ENCODE peak calls at places on chromosomes 13 and 19, in ten cellular contexts. B is IMR-90; E is left ventricle myocardium inferior; H is mammary epithelial cell; L is heart right ventricle; M is CD8-positive, alpha-beta memory T cell; D is suprapubic skin; T is ovary; W is AG04450; P is Peyer's patch. X is an unnamed sample.

GRCh38 chr19:34990578-34991192 is 9.4 kb upstream of the GRAMD1A start:
- DNase-seq in T (no peak), M (no peak), H (no peak), E (no peak), P (no peak), L (no peak), B (no peak), D (no peak), W (no peak), X (no peak)

GRCh38 chr13:90928109-90928508 is 419.4 kb upstream of the MIR17HG start:
- DNase-seq in E (no peak), H (no peak), M (no peak), L (no peak), D (no peak), B (no peak), T (no peak), W (no peak), P (no peak), X (no peak)

GRCh38 chr19:50275577-50276368 is 53.4 kb downstream of the KCNC3 start:
- DNase-seq in H (no peak), P (no peak), B (no peak), E (no peak), W (no peak), M (peak; percentile 33), L (no peak), D (no peak), T (no peak), X (no peak)

GRCh38 chr19:40519352-40520322 is 52.8 kb downstream of the SPTBN4 start:
- DNase-seq in E (no peak), H (peak; percentile 30), B (peak; percentile 40), D (no peak), T (no peak), W (no peak), M (no peak), P (no peak), L (no peak), X (peak; percentile 10)

GRCh38 chr13:51935326-51936171 is 73.8 kb downstream of the CCDC70 start:
- DNase-seq in E (no peak), H (peak; percentile 19), P (no peak), M (no peak), W (no peak), T (no peak), B (no peak), L (no peak), D (peak; percentile 64), X (no peak)

GRCh38 chr19:38209671-38210457 is 14.2 kb downstream of the DPF1 start:
- DNase-seq in P (peak; percentile 57), E (peak; percentile 88), H (no peak), B (peak; percentile 37), L (peak; percentile 75), D (peak; percentile 85), W (no peak), M (no peak), T (peak; percentile 84), X (no peak)

GRCh38 chr13:77328819-77329132 is 1.9 kb upstream of the MYCBP2 start:
- DNase-seq in W (no peak), B (no peak), E (no peak), H (no peak), T (no peak), M (no peak), P (no peak), L (no peak), D (no peak), X (no peak)

GRCh38 chr19:17581211-17581874 is 25.9 kb downstream of the COLGALT1 start:
- DNase-seq in H (no peak), W (no peak), P (no peak), T (no peak), E (no peak), L (no peak), B (no peak), D (no peak), M (no peak), X (no peak)

GRCh38 chr19:29858000-29858596 is 46.3 kb downstream of the CCNE1 start:
- DNase-seq in W (no peak), T (no peak), P (peak; percentile 52), D (no peak), E (no peak), H (no peak), L (no peak), B (no peak), M (no peak), X (no peak)

GRCh38 chr19:409006-409514 is at the start of gene C2CD4C:
- DNase-seq in E (no peak), P (peak; percentile 45), T (peak; percentile 16), M (peak; percentile 44), W (no peak), D (peak; percentile 49), H (no peak), L (no peak), B (no peak), X (no peak)

GRCh38 chr13:30998548-30999140 is 66.2 kb downstream of the TEX26 start:
- DNase-seq in P (no peak), M (no peak), D (no peak), T (no peak), B (peak; percentile 73), W (peak; percentile 38), L (no peak), E (no peak), H (peak; percentile 21), X (peak; percentile 46)

GRCh38 chr19:13164370-13165090 is 14.3 kb downstream of the IER2 start:
- DNase-seq in W (no peak), D (no peak), T (peak; percentile 54), H (peak; percentile 75), B (peak; percentile 61), M (peak; percentile 64), E (peak; percentile 77), P (peak; percentile 70), L (peak; percentile 89), X (no peak)

GRCh38 chr13:42836930-42837329 is 55.5 kb downstream of the FAM216B start:
- DNase-seq in D (no peak), E (no peak), T (no peak), L (peak; percentile 9), P (no peak), M (no peak), B (peak; percentile 51), H (no peak), W (no peak), X (peak; percentile 68)

GRCh38 chr19:46426506-46427162 is 2.1 kb downstream of the PNMA8C start:
- DNase-seq in L (peak; percentile 59), B (peak; percentile 68), P (no peak), T (peak; percentile 85), E (peak; percentile 82), W (peak; percentile 61), H (no peak), M (peak; percentile 53), D (no peak), X (peak; percentile 56)

GRCh38 chr13:95643814-95644598 is 500 bp downstream of the DZIP1 start:
- DNase-seq in D (no peak), T (peak; percentile 42), E (peak; percentile 18), L (no peak), P (no peak), H (peak; percentile 62), W (no peak), M (no peak), B (peak; percentile 35), X (peak; percentile 37)

GRCh38 chr13:75486146-75486545 is 4.2 kb upstream of the TBC1D4 start:
- DNase-seq in W (no peak), E (no peak), M (no peak), T (no peak), L (no peak), P (no peak), D (no peak), H (no peak), B (no peak), X (no peak)

GRCh38 chr19:45049073-45049736 is 10.4 kb downstream of the CLASRP start:
- DNase-seq in M (no peak), T (no peak), E (peak; percentile 35), B (no peak), H (peak; percentile 83), P (no peak), D (no peak), L (peak; percentile 33), W (no peak), X (no peak)

GRCh38 chr19:49059056-49059455 is 1.5 kb upstream of the CGB7 start:
- DNase-seq in H (no peak), T (no peak), L (no peak), W (no peak), E (no peak), M (no peak), D (no peak), B (no peak), P (no peak), X (no peak)
- H3K27me3 ChIP-seq in H (no peaks in the 10 kb centered on the region), T (no peaks in the 10 kb centered on the region), L (peaks cover 39% of the 10 kb centered on the region), W (peaks cover 5% of the 10 kb centered on the region), E (peaks cover 65% of the 10 kb centered on the region), M (peaks cover 22% of the 10 kb centered on the region), D (peaks cover 35% of the 10 kb centered on the region), B (peaks cover 11% of the 10 kb centered on the region), P (no peaks in the 10 kb centered on the region), X (no peaks in the 10 kb centered on the region)

GRCh38 chr19:3840804-3841203 is 28.0 kb downstream of the ZFR2 start:
- DNase-seq in M (no peak), T (no peak), H (no peak), E (no peak), D (no peak), L (no peak), W (no peak), B (no peak), P (no peak), X (no peak)
- H3K27ac ChIP-seq in M (no peak overlapping the region), T (no peak overlapping the region), H (no peak overlapping the region), E (no peak overlapping the region), D (no peak overlapping the region), L (no peak overlapping the region), W (no peak overlapping the region), B (no peak overlapping the region), P (no peak overlapping the region), X (no peak overlapping the region)

GRCh38 chr13:24984134-24984533 is 111.8 kb upstream of the PABPC3 start:
- DNase-seq in M (no peak), E (no peak), P (no peak), H (no peak), L (no peak), W (no peak), D (no peak), B (no peak), T (no peak), X (no peak)
- H3K27me3 ChIP-seq in M (peaks cover 4% of the 10 kb centered on the region), E (peaks cover 67% of the 10 kb centered on the region), P (no peaks in the 10 kb centered on the region), H (peaks cover 15% of the 10 kb centered on the region), L (peaks cover 44% of the 10 kb centered on the region), W (peaks cover 9% of the 10 kb centered on the region), D (peaks cover 35% of the 10 kb centered on the region), B (peaks cover 11% of the 10 kb centered on the region), T (no peaks in the 10 kb centered on the region), X (no peaks in the 10 kb centered on the region)

GRCh38 chr13:98487522-98487921 is 89.4 kb downstream of the STK24 start:
- DNase-seq in M (no peak), B (no peak), P (no peak), H (no peak), D (no peak), W (no peak), L (no peak), E (no peak), T (no peak), X (no peak)

GRCh38 chr13:98487016-98487415 is 89.9 kb downstream of the STK24 start:
- DNase-seq in M (no peak), H (no peak), T (no peak), E (no peak), P (no peak), B (peak; percentile 53), L (no peak), W (no peak), D (no peak), X (no peak)

GRCh38 chr13:98484289-98485219 is 92.4 kb downstream of the STK24 start:
- DNase-seq in E (peak; percentile 51), H (peak; percentile 99), L (peak; percentile 72), M (peak; percentile 79), P (peak; percentile 92), W (no peak), D (peak; percentile 90), B (peak; percentile 95), T (peak; percentile 64), X (peak; percentile 98)

GRCh38 chr13:98485561-98485960 is 91.3 kb downstream of the STK24 start:
- DNase-seq in P (no peak), B (no peak), L (no peak), H (no peak), D (no peak), M (no peak), E (no peak), W (no peak), T (no peak), X (no peak)

GRCh38 chr13:98486412-98486811 is 90.5 kb downstream of the STK24 start:
- DNase-seq in D (no peak), T (no peak), L (no peak), W (no peak), H (no peak), E (no peak), B (no peak), P (no peak), M (no peak), X (no peak)
- H3K27ac ChIP-seq in D (peak overlapping the region; percentile 88), T (no peak overlapping the region), L (no peak overlapping the region), W (no peak overlapping the region), H (no peak overlapping the region), E (no peak overlapping the region), B (no peak overlapping the region), P (no peak overlapping the region), M (no peak overlapping the region), X (no peak overlapping the region)